ENCODE peak calls at places on chromosomes 12 and 14, in seven cellular contexts. One of them, this sample, is unnamed.

GRCh38 chr14:94586635-94587034 is 5.4 kb downstream of the SERPINA5 start:
- DNase-seq in stomach: no peak
- DNase-seq in BJ: no peak
- DNase-seq in CD8-positive, alpha-beta T cell: no peak
- DNase-seq in heart left ventricle: no peak
- DNase-seq in body of pancreas: no peak
- DNase-seq in GM23338: no peak
- DNase-seq in this sample: no peak

GRCh38 chr12:116282371-116283286 is 5.1 kb upstream of the MED13L start:
- DNase-seq in CD8-positive, alpha-beta T cell: no peak
- DNase-seq in body of pancreas: no peak
- DNase-seq in GM23338: peak; percentile 21
- DNase-seq in BJ: no peak
- DNase-seq in stomach: no peak
- DNase-seq in heart left ventricle: no peak
- DNase-seq in this sample: no peak

GRCh38 chr12:5047094-5047493 is 3.4 kb downstream of the KCNA5 start:
- DNase-seq in CD8-positive, alpha-beta T cell: no peak
- DNase-seq in stomach: no peak
- DNase-seq in GM23338: no peak
- DNase-seq in body of pancreas: no peak
- DNase-seq in heart left ventricle: no peak
- DNase-seq in BJ: no peak
- DNase-seq in this sample: no peak

GRCh38 chr14:88075298-88075981 is 70.5 kb downstream of the GPR65 start:
- DNase-seq in GM23338: no peak
- DNase-seq in stomach: no peak
- DNase-seq in BJ: no peak
- DNase-seq in CD8-positive, alpha-beta T cell: no peak
- DNase-seq in heart left ventricle: no peak
- DNase-seq in body of pancreas: no peak
- DNase-seq in this sample: no peak

GRCh38 chr12:68468036-68468435 is 135.9 kb upstream of the MDM1 start:
- DNase-seq in BJ: no peak
- DNase-seq in body of pancreas: no peak
- DNase-seq in GM23338: no peak
- DNase-seq in heart left ventricle: no peak
- DNase-seq in stomach: no peak
- DNase-seq in CD8-positive, alpha-beta T cell: no peak
- DNase-seq in this sample: no peak

GRCh38 chr14:95453713-95453980 is 62.8 kb downstream of the SYNE3 start:
- DNase-seq in stomach: no peak
- DNase-seq in BJ: no peak
- DNase-seq in body of pancreas: no peak
- DNase-seq in GM23338: no peak
- DNase-seq in CD8-positive, alpha-beta T cell: no peak
- DNase-seq in heart left ventricle: no peak
- DNase-seq in this sample: no peak

GRCh38 chr12:41419151-41419893 is 231.2 kb downstream of the PDZRN4 start:
- DNase-seq in CD8-positive, alpha-beta T cell: no peak
- DNase-seq in stomach: no peak
- DNase-seq in BJ: no peak
- DNase-seq in heart left ventricle: no peak
- DNase-seq in GM23338: no peak
- DNase-seq in body of pancreas: no peak
- DNase-seq in this sample: no peak

GRCh38 chr14:21309238-21309636 is 29.4 kb downstream of the RPGRIP1 start:
- DNase-seq in CD8-positive, alpha-beta T cell: no peak
- DNase-seq in stomach: no peak
- DNase-seq in body of pancreas: no peak
- DNase-seq in BJ: no peak
- DNase-seq in GM23338: no peak
- DNase-seq in heart left ventricle: no peak
- DNase-seq in this sample: no peak

GRCh38 chr12:5258498-5258897 is 173.4 kb upstream of the NTF3 start:
- DNase-seq in body of pancreas: no peak
- DNase-seq in BJ: peak; percentile 66
- DNase-seq in CD8-positive, alpha-beta T cell: no peak
- DNase-seq in GM23338: no peak
- DNase-seq in heart left ventricle: no peak
- DNase-seq in stomach: no peak
- DNase-seq in this sample: no peak

GRCh38 chr12:83349907-83350611 is 663.4 kb downstream of the TMTC2 start:
- DNase-seq in stomach: no peak
- DNase-seq in CD8-positive, alpha-beta T cell: no peak
- DNase-seq in BJ: no peak
- DNase-seq in GM23338: no peak
- DNase-seq in body of pancreas: no peak
- DNase-seq in heart left ventricle: no peak
- DNase-seq in this sample: no peak

GRCh38 chr12:49540229-49541139 is 1.7 kb downstream of the KCNH3 start:
- DNase-seq in heart left ventricle: no peak
- DNase-seq in GM23338: no peak
- DNase-seq in body of pancreas: no peak
- DNase-seq in CD8-positive, alpha-beta T cell: peak; percentile 47
- DNase-seq in BJ: no peak
- DNase-seq in stomach: no peak
- DNase-seq in this sample: no peak

GRCh38 chr14:60649815-60650381 is 621 bp upstream of the SIX1 start:
- DNase-seq in BJ: no peak
- DNase-seq in GM23338: peak; percentile 52
- DNase-seq in CD8-positive, alpha-beta T cell: no peak
- DNase-seq in body of pancreas: no peak
- DNase-seq in stomach: no peak
- DNase-seq in heart left ventricle: no peak
- DNase-seq in this sample: no peak

GRCh38 chr12:29255061-29255460 is 106.0 kb downstream of the FAR2 start:
- DNase-seq in BJ: no peak
- DNase-seq in CD8-positive, alpha-beta T cell: no peak
- DNase-seq in stomach: no peak
- DNase-seq in heart left ventricle: no peak
- DNase-seq in GM23338: no peak
- DNase-seq in body of pancreas: no peak
- DNase-seq in this sample: no peak

GRCh38 chr12:29253916-29254625 is 105.0 kb downstream of the FAR2 start:
- DNase-seq in body of pancreas: no peak
- DNase-seq in BJ: no peak
- DNase-seq in GM23338: no peak
- DNase-seq in CD8-positive, alpha-beta T cell: no peak
- DNase-seq in heart left ventricle: no peak
- DNase-seq in stomach: no peak
- DNase-seq in this sample: no peak

GRCh38 chr12:29256598-29256997 is 107.5 kb downstream of the FAR2 start:
- DNase-seq in body of pancreas: no peak
- DNase-seq in heart left ventricle: no peak
- DNase-seq in BJ: no peak
- DNase-seq in stomach: no peak
- DNase-seq in CD8-positive, alpha-beta T cell: no peak
- DNase-seq in GM23338: no peak
- DNase-seq in this sample: no peak
- H3K4me3 ChIP-seq in body of pancreas: no peak overlapping the region
- H3K4me3 ChIP-seq in heart left ventricle: no peak overlapping the region
- H3K4me3 ChIP-seq in BJ: no peak overlapping the region
- H3K4me3 ChIP-seq in stomach: no peak overlapping the region
- H3K4me3 ChIP-seq in CD8-positive, alpha-beta T cell: no peak overlapping the region
- H3K4me3 ChIP-seq in GM23338: no peak overlapping the region
- H3K4me3 ChIP-seq in this sample: no peak overlapping the region

GRCh38 chr14:22824711-22825359 is 4.9 kb upstream of the MRPL52 start:
- DNase-seq in body of pancreas: no peak
- DNase-seq in CD8-positive, alpha-beta T cell: no peak
- DNase-seq in heart left ventricle: no peak
- DNase-seq in GM23338: no peak
- DNase-seq in stomach: no peak
- DNase-seq in BJ: peak; percentile 85
- DNase-seq in this sample: no peak

GRCh38 chr14:22820731-22821130 is 5.5 kb upstream of the SLC7A7 start:
- DNase-seq in heart left ventricle: no peak
- DNase-seq in CD8-positive, alpha-beta T cell: no peak
- DNase-seq in stomach: no peak
- DNase-seq in BJ: peak; percentile 24
- DNase-seq in GM23338: peak; percentile 59
- DNase-seq in body of pancreas: no peak
- DNase-seq in this sample: no peak

GRCh38 chr14:22821193-22822016 is 6.2 kb upstream of the SLC7A7 start:
- DNase-seq in BJ: no peak
- DNase-seq in CD8-positive, alpha-beta T cell: no peak
- DNase-seq in body of pancreas: peak; percentile 64
- DNase-seq in GM23338: peak; percentile 46
- DNase-seq in stomach: peak; percentile 42
- DNase-seq in heart left ventricle: no peak
- DNase-seq in this sample: no peak

GRCh38 chr14:22822017-22822618 is 6.9 kb upstream of the SLC7A7 start:
- DNase-seq in body of pancreas: peak; percentile 32
- DNase-seq in stomach: no peak
- DNase-seq in heart left ventricle: no peak
- DNase-seq in CD8-positive, alpha-beta T cell: no peak
- DNase-seq in GM23338: peak; percentile 86
- DNase-seq in BJ: no peak
- DNase-seq in this sample: no peak

DNA sequence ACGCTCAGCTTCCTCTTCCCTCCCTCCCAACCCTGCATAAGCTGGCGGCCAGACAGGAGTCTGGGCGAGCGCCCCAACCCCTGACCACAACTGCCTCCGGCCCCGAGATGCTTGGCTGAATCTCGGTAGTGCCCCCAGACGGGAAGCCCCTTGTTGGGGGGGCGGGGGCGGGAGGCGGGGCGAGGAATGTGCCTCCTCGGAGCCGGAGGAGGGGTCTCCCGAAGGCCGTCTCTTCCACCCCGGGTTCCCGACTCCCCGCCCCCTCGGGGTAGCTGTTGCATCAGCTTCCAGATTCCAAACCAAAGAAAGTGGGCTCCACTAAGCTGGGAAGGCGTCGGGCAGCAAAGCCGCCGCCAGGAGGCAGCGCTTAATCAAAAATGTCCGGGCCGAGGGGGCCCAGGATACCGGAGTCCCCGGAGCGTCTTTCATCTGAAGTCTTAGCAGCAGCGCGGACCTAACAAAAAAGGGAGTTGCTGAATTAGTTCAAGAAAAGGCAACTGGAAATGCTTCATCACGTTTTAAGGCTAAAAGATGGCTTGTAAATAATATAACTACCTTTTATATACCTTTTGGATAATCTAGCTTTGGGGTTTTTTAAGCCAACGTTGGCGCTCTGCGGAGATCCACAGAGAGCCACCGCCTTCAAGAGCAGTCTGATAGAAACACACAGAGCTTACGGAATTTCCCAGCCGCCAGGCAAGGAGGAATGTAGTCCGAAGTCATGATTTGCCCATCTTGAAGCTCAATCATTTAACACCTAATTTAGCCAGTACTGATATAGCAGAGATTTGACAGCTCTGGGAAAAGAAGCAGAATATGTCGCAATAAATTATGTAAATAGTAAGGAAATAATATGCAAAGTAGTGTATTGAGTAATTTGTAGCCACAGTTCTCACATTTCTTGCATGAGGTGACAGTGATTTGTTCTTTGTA is 6.8 kb upstream of the MRPL52 start:
- DNase-seq in CD8-positive, alpha-beta T cell: peak; percentile 83
- DNase-seq in body of pancreas: peak; percentile 69
- DNase-seq in stomach: peak; percentile 74
- DNase-seq in BJ: peak; percentile 54
- DNase-seq in heart left ventricle: peak; percentile 82
- DNase-seq in GM23338: peak; percentile 99
- DNase-seq in this sample: no peak
- TF ChIP-seq CTCF in CD8-positive, alpha-beta T cell: peak; percentile 81
- TF ChIP-seq CTCF in body of pancreas: peak; percentile 70
- TF ChIP-seq CTCF in stomach: no peak
- TF ChIP-seq CTCF in BJ: peak; percentile 90
- TF ChIP-seq CTCF in heart left ventricle: peak; percentile 87
- TF ChIP-seq CTCF in GM23338: peak; percentile 94
- TF ChIP-seq CTCF in this sample: peak; percentile 62

GRCh38 chr12:132907216-132907615 is 19.8 kb upstream of the CHFR start:
- DNase-seq in GM23338: peak; percentile 46
- DNase-seq in heart left ventricle: no peak
- DNase-seq in CD8-positive, alpha-beta T cell: peak; percentile 45
- DNase-seq in body of pancreas: no peak
- DNase-seq in stomach: no peak
- DNase-seq in BJ: no peak
- DNase-seq in this sample: no peak
- H3K4me3 ChIP-seq in GM23338: peak overlapping the region; percentile 77
- H3K4me3 ChIP-seq in heart left ventricle: peak overlapping the region; percentile 83
- H3K4me3 ChIP-seq in CD8-positive, alpha-beta T cell: no peak overlapping the region
- H3K4me3 ChIP-seq in body of pancreas: no peak overlapping the region
- H3K4me3 ChIP-seq in stomach: peak overlapping the region; percentile 61
- H3K4me3 ChIP-seq in BJ: no peak overlapping the region
- H3K4me3 ChIP-seq in this sample: no peak overlapping the region

GRCh38 chr12:131618303-131618658 is 92.6 kb upstream of the SFSWAP start:
- DNase-seq in stomach: no peak
- DNase-seq in BJ: no peak
- DNase-seq in body of pancreas: no peak
- DNase-seq in GM23338: peak; percentile 72
- DNase-seq in heart left ventricle: peak; percentile 14
- DNase-seq in CD8-positive, alpha-beta T cell: no peak
- DNase-seq in this sample: no peak

GRCh38 chr12:131619106-131619642 is 91.7 kb upstream of the SFSWAP start:
- DNase-seq in stomach: no peak
- DNase-seq in heart left ventricle: peak; percentile 3
- DNase-seq in body of pancreas: no peak
- DNase-seq in BJ: no peak
- DNase-seq in GM23338: no peak
- DNase-seq in CD8-positive, alpha-beta T cell: no peak
- DNase-seq in this sample: no peak

GRCh38 chr12:131620520-131620919 is 90.4 kb upstream of the SFSWAP start:
- DNase-seq in stomach: no peak
- DNase-seq in heart left ventricle: no peak
- DNase-seq in GM23338: peak; percentile 73
- DNase-seq in CD8-positive, alpha-beta T cell: no peak
- DNase-seq in BJ: no peak
- DNase-seq in body of pancreas: no peak
- DNase-seq in this sample: no peak

GRCh38 chr12:131620946-131621681 is 89.8 kb upstream of the SFSWAP start:
- DNase-seq in BJ: no peak
- DNase-seq in stomach: no peak
- DNase-seq in heart left ventricle: peak; percentile 18
- DNase-seq in GM23338: no peak
- DNase-seq in body of pancreas: no peak
- DNase-seq in CD8-positive, alpha-beta T cell: no peak
- DNase-seq in this sample: no peak

DNA sequence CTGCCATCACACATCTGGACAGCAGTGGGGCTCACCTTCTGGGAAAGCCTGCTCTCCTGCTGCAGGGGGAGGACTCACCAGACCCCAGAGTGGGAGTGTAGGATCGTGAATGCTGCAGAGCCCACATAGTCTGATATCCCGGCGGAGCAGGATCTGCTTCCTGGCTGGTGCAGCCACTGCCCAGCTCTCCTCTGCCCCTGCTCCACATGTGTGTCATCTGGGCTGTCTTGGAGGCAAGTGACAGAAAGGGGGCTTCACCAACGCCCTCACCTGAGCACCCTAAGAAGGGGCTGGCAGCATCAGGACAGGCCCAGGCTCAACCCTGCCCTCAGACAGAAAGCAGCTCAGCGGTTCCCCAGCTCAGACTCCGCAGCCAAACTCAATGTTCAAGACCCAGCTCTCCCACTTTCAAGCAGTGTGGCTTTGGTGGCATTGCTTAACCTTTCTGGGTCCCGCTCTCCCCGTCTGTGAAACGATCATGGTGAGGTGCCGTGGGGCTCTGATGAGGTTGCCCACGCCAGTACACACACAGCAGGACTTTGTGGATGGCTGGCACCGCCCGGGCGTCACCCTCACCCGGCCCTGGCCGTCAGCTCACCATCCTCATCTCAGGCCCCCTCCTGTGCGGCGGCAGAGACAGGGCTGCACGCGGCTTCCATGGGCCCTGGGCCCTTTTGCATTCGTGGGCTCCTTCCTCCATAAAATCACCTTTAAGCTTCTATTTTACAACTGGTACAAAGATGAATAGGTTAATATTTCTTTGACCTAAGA is 91.0 kb upstream of the SFSWAP start:
- DNase-seq in heart left ventricle: peak; percentile 12
- DNase-seq in CD8-positive, alpha-beta T cell: no peak
- DNase-seq in BJ: no peak
- DNase-seq in stomach: no peak
- DNase-seq in body of pancreas: no peak
- DNase-seq in GM23338: no peak
- DNase-seq in this sample: no peak
- TF ChIP-seq CTCF in heart left ventricle: no peak
- TF ChIP-seq CTCF in CD8-positive, alpha-beta T cell: no peak
- TF ChIP-seq CTCF in BJ: no peak
- TF ChIP-seq CTCF in stomach: no peak
- TF ChIP-seq CTCF in body of pancreas: no peak
- TF ChIP-seq CTCF in GM23338: no peak
- TF ChIP-seq CTCF in this sample: no peak

This sample was measured in LNCaP clone FGC.